ENCODE peak calls at places on chromosome 4, in five cellular contexts. T, G, U, A and B are unnamed samples.

GRCh38 chr4:38075370-38076152 is 115.4 kb downstream of the PTTG2 start:
- DNase-seq in T (no peak), G (peak; percentile 42), U (peak; percentile 28), A (peak; percentile 76), B (no peak)

GRCh38 chr4:3145251-3145908 is 70.9 kb downstream of the HTT start:
- DNase-seq in T (no peak), G (no peak), U (no peak), A (no peak), B (no peak)

GRCh38 chr4:7867191-7867590 is 72.5 kb downstream of the AFAP1 start:
- DNase-seq in T (no peak), G (no peak), U (no peak), A (no peak), B (no peak)

GRCh38 chr4:24881508-24882071 is 31.3 kb downstream of the CCDC149 start:
- DNase-seq in T (no peak), G (no peak), U (no peak), A (no peak), B (no peak)

GRCh38 chr4:22881416-22881815 is 188.7 kb downstream of the GBA3 start:
- DNase-seq in T (no peak), G (no peak), U (no peak), A (no peak), B (no peak)

GRCh38 chr4:106694232-106694631 is 325.7 kb upstream of the GIMD1 start:
- DNase-seq in T (no peak), G (no peak), U (no peak), A (no peak), B (no peak)

GRCh38 chr4:141275834-141276233 is 55.1 kb downstream of the ZNF330 start:
- DNase-seq in T (no peak), G (no peak), U (no peak), A (peak; percentile 18), B (no peak)

GRCh38 chr4:2042207-2042946 is 16.8 kb upstream of the NAT8L start:
- DNase-seq in T (no peak), G (peak; percentile 41), U (peak; percentile 86), A (no peak), B (no peak)

GRCh38 chr4:40484346-40484745 is 145.3 kb downstream of the RBM47 start:
- DNase-seq in T (no peak), G (no peak), U (no peak), A (no peak), B (no peak)

GRCh38 chr4:677431-678293 is 3.3 kb downstream of the MYL5 start:
- DNase-seq in T (no peak), G (peak; percentile 42), U (no peak), A (peak; percentile 30), B (no peak)

GRCh38 chr4:11548529-11549176 is 120.0 kb upstream of the HS3ST1 start:
- DNase-seq in T (peak; percentile 5), G (no peak), U (no peak), A (peak; percentile 37), B (no peak)

GRCh38 chr4:78168029-78168428 is 110.9 kb downstream of the FRAS1 start:
- DNase-seq in T (no peak), G (no peak), U (no peak), A (no peak), B (no peak)

GRCh38 chr4:161554372-161554990 is 609.3 kb downstream of the FSTL5 start:
- DNase-seq in T (no peak), G (no peak), U (no peak), A (peak; percentile 61), B (no peak)

GRCh38 chr4:78552398-78553396 is 1.1 kb downstream of the ANXA3 start:
- DNase-seq in T (no peak), G (no peak), U (no peak), A (peak; percentile 47), B (no peak)

GRCh38 chr4:136241221-136241986 is 1290.9 kb downstream of the PCDH18 start:
- DNase-seq in T (no peak), G (no peak), U (no peak), A (peak; percentile 63), B (no peak)

GRCh38 chr4:139367421-139368090 is 65.3 kb upstream of the NDUFC1 start:
- DNase-seq in T (no peak), G (no peak), U (no peak), A (peak; percentile 17), B (no peak)

GRCh38 chr4:182754895-182755294 is 162.3 kb downstream of the DCTD start:
- DNase-seq in T (no peak), G (no peak), U (no peak), A (no peak), B (no peak)

GRCh38 chr4:3701271-3702083 is 64.7 kb upstream of the ADRA2C start:
- DNase-seq in T (no peak), G (no peak), U (no peak), A (no peak), B (no peak)

GRCh38 chr4:2913168-2913567 is 50.0 kb downstream of the NOP14 start:
- DNase-seq in T (no peak), G (no peak), U (no peak), A (no peak), B (no peak)

GRCh38 chr4:119099227-119099910 is 36.3 kb upstream of the MYOZ2 start:
- DNase-seq in T (no peak), G (no peak), U (no peak), A (peak; percentile 95), B (no peak)

GRCh38 chr4:165355900-165356300 is 22.9 kb upstream of the CPE start:
- DNase-seq in T (no peak), G (no peak), U (peak; percentile 18), A (no peak), B (peak; percentile 18)

GRCh38 chr4:20253799-20254409 is 2.2 kb downstream of the SLIT2 start:
- DNase-seq in T (no peak), G (peak; percentile 12), U (peak; percentile 30), A (peak; percentile 29), B (peak; percentile 33)

GRCh38 chr4:35800669-35801068 is 443.6 kb downstream of the ARAP2 start:
- DNase-seq in T (no peak), G (no peak), U (no peak), A (no peak), B (no peak)

GRCh38 chr4:7960790-7961655 is 21.4 kb upstream of the AFAP1 start:
- DNase-seq in T (peak; percentile 90), G (no peak), U (peak; percentile 56), A (peak; percentile 100), B (peak; percentile 78)

GRCh38 chr4:3236326-3236878 is 12.6 kb upstream of the MSANTD1 start:
- DNase-seq in T (no peak), G (no peak), U (no peak), A (no peak), B (no peak)